ENCODE peak calls at places on chromosomes 7 and 10, in ten cellular contexts. A is A549, Q is mammary epithelial cell, V is lung, M is WERI-Rb-1, T is OCI-LY7, N is foreskin fibroblast, E is tibial artery, F is GM12865, U is left ventricle myocardium inferior. K is an unnamed sample.

GRCh38 chr10:131842351-131843088 is 58.3 kb upstream of the PPP2R2D start:
- DNase-seq in A (no peak), Q (no peak), V (no peak), M (no peak), T (no peak), N (no peak), E (peak; percentile 10), F (no peak), U (no peak), K (no peak)

GRCh38 chr10:56823849-56824248 is 462.8 kb upstream of the ZWINT start:
- DNase-seq in A (peak; percentile 17), Q (peak; percentile 0), V (no peak), M (peak; percentile 11), T (peak; percentile 64), N (no peak), E (no peak), F (peak; percentile 41), U (no peak), K (peak; percentile 8)

GRCh38 chr7:143361552-143362125 is 874 bp downstream of the FAM131B start:
- DNase-seq in A (no peak), Q (no peak), V (no peak), M (no peak), T (no peak), N (no peak), E (no peak), F (no peak), U (no peak), K (peak; percentile 48)

GRCh38 chr10:71999360-72000072 is 35.3 kb downstream of the CHST3 start:
- DNase-seq in A (no peak), Q (no peak), V (peak; percentile 46), M (no peak), T (no peak), N (peak; percentile 47), E (peak; percentile 74), F (peak; percentile 15), U (peak; percentile 85), K (no peak)

GRCh38 chr7:116588225-116588624 is 63.4 kb downstream of the CAV1 start:
- DNase-seq in A (no peak), Q (peak; percentile 71), V (no peak), M (no peak), T (peak; percentile 4), N (peak; percentile 86), E (no peak), F (peak; percentile 78), U (no peak), K (peak; percentile 2)

GRCh38 chr10:69397972-69398371 is 18.7 kb downstream of the TACR2 start:
- DNase-seq in A (no peak), Q (no peak), V (no peak), M (no peak), T (no peak), N (no peak), E (no peak), F (no peak), U (no peak), K (no peak)

GRCh38 chr7:130841416-130841815 is 107.4 kb upstream of the KLF14 start:
- DNase-seq in A (no peak), Q (no peak), V (no peak), M (no peak), T (peak; percentile 90), N (no peak), E (no peak), F (peak; percentile 29), U (no peak), K (no peak)

GRCh38 chr7:154860621-154861375 is 142.1 kb downstream of the PAXIP1 start:
- DNase-seq in A (no peak), Q (no peak), V (no peak), M (no peak), T (no peak), N (no peak), E (no peak), F (no peak), U (no peak), K (peak; percentile 13)

GRCh38 chr7:120089968-120090367 is 183.0 kb upstream of the KCND2 start:
- DNase-seq in A (peak; percentile 45), Q (no peak), V (no peak), M (no peak), T (no peak), N (peak; percentile 1), E (no peak), F (peak; percentile 31), U (no peak), K (no peak)

GRCh38 chr10:8962249-8962648 is 907.8 kb downstream of the GATA3 start:
- DNase-seq in A (no peak), Q (peak; percentile 77), V (no peak), M (no peak), T (no peak), N (no peak), E (no peak), F (no peak), U (no peak), K (no peak)

DNA sequence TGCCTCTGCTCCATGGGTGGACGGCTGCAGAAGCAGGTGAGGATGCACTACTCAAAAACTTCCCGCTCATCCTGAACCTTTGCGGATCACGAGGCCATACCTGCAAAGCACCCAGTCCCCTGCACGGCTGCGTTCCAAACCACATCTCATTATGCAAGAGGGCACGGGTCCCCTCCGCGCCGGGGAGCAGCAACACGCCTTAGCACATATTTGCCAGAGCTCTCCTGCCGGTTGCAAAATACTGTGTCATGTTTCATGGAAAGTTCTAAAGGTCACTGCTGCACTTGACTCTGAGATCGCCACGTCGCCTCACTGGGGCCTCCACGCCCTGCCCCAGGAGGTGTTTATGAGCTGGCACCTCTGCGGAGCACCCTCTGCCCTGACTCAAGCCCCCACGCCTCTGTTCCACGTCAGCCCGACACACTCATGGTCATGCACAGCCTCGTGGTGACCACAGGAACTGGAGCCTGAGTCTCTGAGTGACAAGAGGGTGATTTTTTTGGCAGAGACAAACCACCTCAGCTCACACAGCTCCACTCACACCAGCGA is 131.8 kb downstream of the PRKAG2 start:
- DNase-seq in A (peak; percentile 92), Q (peak; percentile 61), V (peak; percentile 91), M (no peak), T (no peak), N (peak; percentile 85), E (peak; percentile 85), F (no peak), U (peak; percentile 73), K (no peak)
- TF ChIP-seq CTCF in A (peak; percentile 51), Q (peak; percentile 45), V (no peak), M (no peak), T (no peak), N (no peak), E (peak; percentile 48), F (peak; percentile 12), U (peak; percentile 57), K (no peak)

GRCh38 chr10:13613519-13613918 is 26.8 kb downstream of the PRPF18 start:
- DNase-seq in A (peak; percentile 30), Q (no peak), V (no peak), M (no peak), T (no peak), N (peak; percentile 42), E (no peak), F (peak; percentile 44), U (no peak), K (no peak)
- TF ChIP-seq CTCF in A (peak; percentile 56), Q (peak; percentile 39), V (no peak), M (peak; percentile 26), T (peak; percentile 36), N (peak; percentile 45), E (peak; percentile 36), F (peak; percentile 26), U (peak; percentile 61), K (no peak)

GRCh38 chr7:47394216-47394615 is 187.7 kb downstream of the TNS3 start:
- DNase-seq in A (no peak), Q (no peak), V (no peak), M (no peak), T (no peak), N (no peak), E (no peak), F (no peak), U (no peak), K (no peak)

GRCh38 chr7:47390914-47391313 is 191.0 kb downstream of the TNS3 start:
- DNase-seq in A (no peak), Q (no peak), V (no peak), M (no peak), T (peak; percentile 21), N (no peak), E (no peak), F (no peak), U (no peak), K (no peak)

GRCh38 chr7:47393406-47393805 is 188.5 kb downstream of the TNS3 start:
- DNase-seq in A (no peak), Q (no peak), V (no peak), M (no peak), T (no peak), N (no peak), E (no peak), F (no peak), U (no peak), K (no peak)

GRCh38 chr7:47391726-47392125 is 190.2 kb downstream of the TNS3 start:
- DNase-seq in A (no peak), Q (no peak), V (no peak), M (no peak), T (no peak), N (no peak), E (no peak), F (no peak), U (no peak), K (no peak)

DNA sequence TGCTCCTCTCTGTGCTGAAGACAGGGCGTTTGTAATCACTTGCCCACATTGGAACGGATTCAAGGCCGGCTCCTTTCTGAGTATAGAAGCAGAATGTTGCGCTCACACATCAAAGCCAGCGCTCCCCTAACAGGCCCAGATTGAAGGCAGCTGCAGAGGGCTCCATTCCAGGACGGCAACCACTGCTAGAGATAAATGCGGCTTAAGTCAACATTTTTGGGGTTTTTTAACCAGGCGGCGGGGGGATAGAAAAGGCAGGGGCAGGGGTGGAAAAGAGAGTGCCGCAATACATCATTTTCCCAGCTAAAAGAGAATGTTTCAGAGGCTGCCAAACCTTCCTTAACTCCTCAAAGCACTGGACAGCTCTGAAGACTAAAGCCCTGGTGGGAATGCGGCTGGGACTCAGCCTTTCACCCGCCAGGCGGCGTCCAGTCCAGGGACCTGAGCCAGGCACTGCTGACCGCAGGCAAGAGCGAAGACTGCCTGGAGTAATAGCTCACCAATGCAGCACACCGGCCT is 189.6 kb downstream of the TNS3 start:
- DNase-seq in A (no peak), Q (no peak), V (peak; percentile 55), M (no peak), T (no peak), N (peak; percentile 52), E (peak; percentile 60), F (no peak), U (peak; percentile 80), K (no peak)
- TF ChIP-seq CTCF in A (no peak), Q (no peak), V (no peak), M (no peak), T (no peak), N (peak; percentile 52), E (peak; percentile 45), F (no peak), U (peak; percentile 68), K (no peak)

DNA sequence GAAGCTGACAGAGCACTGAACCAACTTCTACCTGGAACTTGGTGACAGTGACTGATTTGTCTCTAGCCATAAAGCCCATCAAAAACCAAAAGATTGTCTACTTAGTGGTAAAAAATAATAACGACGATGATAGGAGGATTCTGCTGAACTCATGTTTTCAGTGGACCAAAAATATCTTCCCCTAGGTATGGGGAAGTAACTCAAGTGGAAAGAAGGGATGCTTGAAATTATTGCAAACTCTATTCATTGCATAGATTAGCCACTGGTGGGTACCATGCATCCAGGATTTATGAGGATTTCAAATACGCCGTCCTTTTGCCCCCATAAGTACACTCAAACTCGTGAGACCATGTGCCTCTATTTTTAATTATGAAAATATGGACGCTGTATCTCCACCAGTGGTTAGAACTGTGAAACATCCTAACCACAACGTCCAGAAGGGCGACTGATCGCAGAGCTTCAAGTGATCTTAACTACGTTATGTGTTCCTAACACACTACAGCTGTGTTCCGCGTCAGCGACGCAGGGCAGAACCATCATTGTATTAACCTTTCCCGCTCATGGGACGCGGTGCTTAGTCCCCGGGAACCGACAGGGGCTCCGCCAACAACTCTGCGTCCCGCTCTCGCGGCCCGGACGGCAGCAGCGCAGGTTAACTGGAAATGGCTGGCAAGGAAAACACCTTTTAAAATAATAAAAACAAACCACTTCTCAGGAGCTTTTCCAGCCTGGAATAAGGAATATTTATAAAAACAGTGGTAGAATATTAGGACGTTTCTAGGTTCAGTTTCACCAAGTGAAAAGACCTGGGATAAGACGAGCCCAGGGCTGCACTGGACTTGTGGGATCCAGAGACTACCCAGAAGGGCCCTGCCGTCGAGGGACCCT is 776 bp downstream of the PEX1 start:
- DNase-seq in A (peak; percentile 65), Q (peak; percentile 58), V (peak; percentile 30), M (peak; percentile 64), T (peak; percentile 83), N (peak; percentile 42), E (peak; percentile 28), F (peak; percentile 73), U (peak; percentile 31), K (peak; percentile 61)
- TF ChIP-seq CTCF in A (no peak), Q (peak; percentile 28), V (no peak), M (no peak), T (peak; percentile 36), N (no peak), E (no peak), F (no peak), U (peak; percentile 23), K (no peak)

K was measured in GM13976.